ENCODE peak calls at places on chromosomes 6 and 20, in six cellular contexts. B is GM04504; Y is iris pigment epithelial cell; Z is mesendoderm; F is activated CD8-positive, alpha-beta memory T cell treated with anti-CD3 and anti-CD28 coated beads for 24 hours; X is activated CD8-positive, alpha-beta T cell treated with anti-CD3 and anti-CD28 coated beads, Interleukin-2, amount 10 ng/mL, durations not matched to agents 7 days and 5 days. Q is an unnamed sample.

GRCh38 chr6:135534773-135535380 is 37.3 kb upstream of the AHI1 start:
- DNase-seq in B (no peak), Y (peak), Z (no peak), F (no peak), X (no peak), Q (no peak)

GRCh38 chr6:91141352-91141751 is 554.5 kb upstream of the MAP3K7 start:
- DNase-seq in B (no peak), Y (no peak), Z (no peak), F (no peak), X (no peak), Q (no peak)

GRCh38 chr6:85364354-85364753 is 85.5 kb upstream of the NT5E start:
- DNase-seq in B (peak), Y (peak), Z (no peak), F (no peak), X (peak), Q (no peak)

GRCh38 chr6:37784585-37784967 is 35.0 kb upstream of the ZFAND3 start:
- DNase-seq in B (no peak), Y (no peak), Z (peak), F (no peak), X (no peak), Q (no peak)

GRCh38 chr6:130152908-130153510 is 69.7 kb downstream of the SAMD3 start:
- DNase-seq in B (no peak), Y (no peak), Z (no peak), F (no peak), X (no peak), Q (no peak)

GRCh38 chr6:35722121-35722761 is 14.6 kb upstream of the ARMC12 start:
- DNase-seq in B (no peak), Y (no peak), Z (no peak), F (no peak), X (no peak), Q (no peak)

GRCh38 chr20:43461894-43462293 is 4.2 kb downstream of the SRSF6 start:
- DNase-seq in B (no peak), Y (no peak), Z (no peak), F (no peak), X (no peak), Q (no peak)

GRCh38 chr6:56637640-56638039 is 5.0 kb downstream of the DST start:
- DNase-seq in B (peak), Y (peak), Z (peak), F (no peak), X (no peak), Q (peak)

GRCh38 chr6:30881987-30882763 is 2.1 kb upstream of the DDR1 start:
- DNase-seq in B (no peak), Y (peak), Z (peak), F (no peak), X (no peak), Q (no peak)

GRCh38 chr6:169155481-169155880 is 98.2 kb downstream of the THBS2 start:
- DNase-seq in B (no peak), Y (no peak), Z (no peak), F (peak), X (no peak), Q (no peak)

GRCh38 chr20:25341716-25342680 is 48.6 kb downstream of the ABHD12 start:
- DNase-seq in B (peak), Y (peak), Z (no peak), F (no peak), X (no peak), Q (no peak)

GRCh38 chr6:44576132-44576601 is 188.7 kb downstream of the CDC5L start:
- DNase-seq in B (peak), Y (peak), Z (no peak), F (no peak), X (no peak), Q (no peak)

GRCh38 chr6:149079911-149080501 is 237.5 kb upstream of the TAB2 start:
- DNase-seq in B (peak), Y (peak), Z (no peak), F (no peak), X (no peak), Q (no peak)

GRCh38 chr20:52446421-52447231 is 255.0 kb upstream of the ZFP64 start:
- DNase-seq in B (no peak), Y (peak), Z (no peak), F (no peak), X (no peak), Q (no peak)

GRCh38 chr6:90701146-90701781 is 114.4 kb upstream of the MAP3K7 start:
- DNase-seq in B (no peak), Y (no peak), Z (peak), F (no peak), X (peak), Q (peak)

GRCh38 chr6:5729813-5730212 is 276.9 kb downstream of the NRN1 start:
- DNase-seq in B (no peak), Y (no peak), Z (no peak), F (no peak), X (no peak), Q (no peak)

GRCh38 chr6:25179051-25179778 is 100.0 kb upstream of the CARMIL1 start:
- DNase-seq in B (peak), Y (peak), Z (no peak), F (no peak), X (no peak), Q (no peak)

GRCh38 chr20:41277049-41277448 is 40.5 kb downstream of the ZHX3 start:
- DNase-seq in B (no peak), Y (no peak), Z (no peak), F (no peak), X (no peak), Q (no peak)

GRCh38 chr6:57182017-57182432 is 9.9 kb downstream of the BAG2 start:
- DNase-seq in B (no peak), Y (no peak), Z (no peak), F (no peak), X (no peak), Q (no peak)

GRCh38 chr6:100664274-100665040 is 199.7 kb upstream of the SIM1 start:
- DNase-seq in B (no peak), Y (peak), Z (peak), F (no peak), X (no peak), Q (peak)

GRCh38 chr6:25834950-25835349 is 3.1 kb upstream of the SLC17A1 start:
- DNase-seq in B (no peak), Y (no peak), Z (no peak), F (no peak), X (no peak), Q (no peak)

GRCh38 chr20:63828545-63828944 is 2.5 kb downstream of the ZBTB46 start:
- DNase-seq in B (no peak), Y (no peak), Z (no peak), F (no peak), X (no peak), Q (no peak)